ENCODE peak calls at places on chromosomes 4 and X, in ten cellular contexts. Z is uterus; N is upper lobe of left lung; Y is CD4-positive, alpha-beta T cell; B is CD8-positive, alpha-beta T cell; J is transverse colon; P is naive thymus-derived CD4-positive, alpha-beta T cell; X is pancreas; L is neuronal stem cell; Q is psoas muscle. R is an unnamed sample.

GRCh38 chr4:140252742-140253555 is 99.0 kb upstream of the MAML3 start:
- DNase-seq in Z (peak), N (peak), Y (peak), B (peak), J (peak), P (peak), X (peak), L (peak), Q (peak), R (peak)

GRCh38 chr4:57499786-57500185 is 389.6 kb upstream of the IGFBP7 start:
- DNase-seq in Z (no peak), N (no peak), Y (no peak), B (no peak), J (no peak), P (no peak), X (no peak), L (no peak), Q (no peak), R (no peak)

GRCh38 chr4:36841583-36842326 is 402.8 kb upstream of the NWD2 start:
- DNase-seq in Z (no peak), N (no peak), Y (no peak), B (no peak), J (no peak), P (no peak), X (no peak), L (no peak), Q (no peak), R (no peak)

GRCh38 chrX:65406532-65406931 is 128.1 kb downstream of the LAS1L start:
- DNase-seq in Z (no peak), N (no peak), Y (no peak), B (no peak), J (no peak), P (no peak), X (no peak), L (no peak), Q (no peak), R (no peak)

GRCh38 chr4:167234388-167234881 is at the start of gene SPOCK3:
- DNase-seq in Z (no peak), N (peak), Y (no peak), B (no peak), J (no peak), P (no peak), X (peak), L (peak), Q (peak), R (peak)

GRCh38 chr4:2248821-2249261 is 6.9 kb upstream of the HAUS3 start:
- DNase-seq in Z (no peak), N (peak), Y (no peak), B (no peak), J (no peak), P (no peak), X (peak), L (no peak), Q (peak), R (no peak)

GRCh38 chr4:75432683-75433082 is 81.5 kb downstream of the RCHY1 start:
- DNase-seq in Z (no peak), N (no peak), Y (no peak), B (no peak), J (no peak), P (no peak), X (no peak), L (no peak), Q (no peak), R (no peak)

GRCh38 chrX:81120936-81121351 is 80.8 kb downstream of the HMGN5 start:
- DNase-seq in Z (peak), N (peak), Y (no peak), B (no peak), J (peak), P (peak), X (peak), L (peak), Q (peak), R (peak)

GRCh38 chrX:135927897-135928296 is 34.4 kb downstream of the SAGE1 start:
- DNase-seq in Z (no peak), N (no peak), Y (no peak), B (no peak), J (no peak), P (no peak), X (no peak), L (no peak), Q (no peak), R (no peak)

GRCh38 chrX:40169193-40170086 is 71.7 kb upstream of the BCOR start:
- DNase-seq in Z (peak), N (peak), Y (peak), B (peak), J (peak), P (peak), X (peak), L (no peak), Q (peak), R (no peak)

GRCh38 chr4:19309365-19309764 is 942.3 kb upstream of the SLIT2 start:
- DNase-seq in Z (no peak), N (no peak), Y (no peak), B (no peak), J (no peak), P (no peak), X (no peak), L (no peak), Q (no peak), R (no peak)

GRCh38 chr4:25477251-25477650 is 100.2 kb downstream of the ANAPC4 start:
- DNase-seq in Z (no peak), N (no peak), Y (no peak), B (no peak), J (no peak), P (no peak), X (no peak), L (no peak), Q (no peak), R (no peak)

GRCh38 chrX:43313035-43313434 is 343.1 kb upstream of the MAOA start:
- DNase-seq in Z (no peak), N (no peak), Y (no peak), B (no peak), J (no peak), P (no peak), X (no peak), L (no peak), Q (no peak), R (no peak)

GRCh38 chr4:89894654-89895652 is at the start of gene MMRN1:
- DNase-seq in Z (no peak), N (no peak), Y (no peak), B (no peak), J (no peak), P (peak), X (no peak), L (no peak), Q (no peak), R (no peak)

GRCh38 chr4:168615294-168615693 is 118.4 kb downstream of the PALLD start:
- DNase-seq in Z (no peak), N (no peak), Y (no peak), B (no peak), J (no peak), P (no peak), X (no peak), L (peak), Q (no peak), R (no peak)

GRCh38 chr4:151674804-151675290 is 86.0 kb downstream of the GATB start:
- DNase-seq in Z (peak), N (peak), Y (no peak), B (no peak), J (peak), P (no peak), X (peak), L (no peak), Q (no peak), R (peak)

GRCh38 chrX:3526084-3526483 is 179.6 kb upstream of the MXRA5 start:
- DNase-seq in Z (no peak), N (no peak), Y (no peak), B (no peak), J (no peak), P (no peak), X (no peak), L (no peak), Q (no peak), R (no peak)

GRCh38 chr4:15469402-15470148 is at the start of gene CC2D2A:
- DNase-seq in Z (no peak), N (peak), Y (no peak), B (no peak), J (peak), P (no peak), X (no peak), L (peak), Q (no peak), R (no peak)

GRCh38 chr4:74423101-74423500 is 21.8 kb upstream of the AREG start:
- DNase-seq in Z (no peak), N (no peak), Y (no peak), B (no peak), J (no peak), P (no peak), X (no peak), L (no peak), Q (no peak), R (no peak)

GRCh38 chrX:125709532-125709931 is 389.9 kb downstream of the TEX13C start:
- DNase-seq in Z (no peak), N (no peak), Y (no peak), B (no peak), J (no peak), P (no peak), X (no peak), L (no peak), Q (no peak), R (no peak)

GRCh38 chr4:174928174-174928573 is 10.0 kb downstream of the ADAM29 start:
- DNase-seq in Z (no peak), N (no peak), Y (no peak), B (no peak), J (peak), P (no peak), X (no peak), L (no peak), Q (no peak), R (no peak)

GRCh38 chr4:3108211-3108610 is 33.7 kb downstream of the HTT start:
- DNase-seq in Z (no peak), N (no peak), Y (no peak), B (no peak), J (no peak), P (no peak), X (no peak), L (no peak), Q (no peak), R (no peak)

DNA sequence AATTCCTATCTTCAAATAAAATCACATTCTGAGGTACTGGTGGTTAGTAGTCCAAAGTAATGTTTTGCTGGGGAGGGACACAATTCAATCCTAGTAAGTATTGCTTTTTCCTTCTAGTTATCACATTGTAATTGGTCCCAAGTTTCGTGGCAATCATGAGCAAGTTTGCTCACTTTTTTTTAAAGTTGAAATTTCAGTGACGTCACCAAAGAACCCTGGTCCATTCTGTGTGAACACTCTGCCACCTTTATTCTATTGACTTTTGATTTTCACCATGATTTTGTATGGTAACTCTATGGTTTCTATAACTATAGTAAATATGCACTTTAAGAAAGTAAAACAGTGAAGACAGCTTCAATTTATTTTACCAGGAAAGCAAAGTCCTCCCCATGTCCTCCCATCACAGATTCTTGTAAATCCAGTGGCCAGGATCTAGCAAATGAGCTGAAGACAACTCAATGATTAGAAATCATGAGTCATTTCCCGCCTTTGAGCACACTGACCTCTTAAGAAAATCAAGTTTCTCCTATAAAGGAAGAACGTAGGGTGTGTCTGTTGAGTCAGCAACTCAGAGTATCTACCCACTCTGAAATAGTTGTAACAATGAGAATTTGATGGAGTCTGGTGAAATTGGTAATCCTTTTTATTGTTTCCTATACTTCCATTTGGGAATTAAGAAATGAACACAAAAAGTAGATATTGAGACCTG is 1306.6 kb upstream of the PABPC4L start:
- DNase-seq in Z (no peak), N (no peak), Y (no peak), B (no peak), J (no peak), P (no peak), X (no peak), L (no peak), Q (no peak), R (no peak)
- H3K27ac ChIP-seq in Z (no peak), N (no peak), Y (no peak), B (no peak), J (no peak), P (no peak), X (no peak), L (no peak), Q (no peak), R (no peak)

GRCh38 chrX:19658030-19658429 is 142.7 kb upstream of the MAP3K15 start:
- DNase-seq in Z (no peak), N (no peak), Y (no peak), B (no peak), J (no peak), P (no peak), X (no peak), L (no peak), Q (no peak), R (no peak)
- H3K27ac ChIP-seq in Z (no peak), N (no peak), Y (no peak), B (no peak), J (no peak), P (no peak), X (no peak), L (no peak), Q (no peak), R (no peak)

GRCh38 chr4:155688211-155688610 is 21.6 kb downstream of the GUCY1A1 start:
- DNase-seq in Z (no peak), N (no peak), Y (no peak), B (no peak), J (no peak), P (no peak), X (no peak), L (no peak), Q (no peak), R (no peak)

GRCh38 chr4:155690044-155690837 is 23.6 kb downstream of the GUCY1A1 start:
- DNase-seq in Z (no peak), N (no peak), Y (no peak), B (no peak), J (no peak), P (no peak), X (no peak), L (no peak), Q (no peak), R (no peak)

GRCh38 chr4:155687380-155687982 is 20.8 kb downstream of the GUCY1A1 start:
- DNase-seq in Z (no peak), N (no peak), Y (no peak), B (no peak), J (no peak), P (no peak), X (no peak), L (no peak), Q (no peak), R (no peak)

GRCh38 chr4:155679343-155679742 is 12.7 kb downstream of the GUCY1A1 start:
- DNase-seq in Z (peak), N (peak), Y (no peak), B (no peak), J (no peak), P (no peak), X (no peak), L (no peak), Q (no peak), R (no peak)

GRCh38 chr4:155684892-155685550 is 18.4 kb downstream of the GUCY1A1 start:
- DNase-seq in Z (no peak), N (no peak), Y (no peak), B (no peak), J (no peak), P (no peak), X (no peak), L (no peak), Q (no peak), R (no peak)
- H3K27ac ChIP-seq in Z (peak), N (peak), Y (no peak), B (no peak), J (no peak), P (no peak), X (no peak), L (no peak), Q (no peak), R (no peak)

DNA sequence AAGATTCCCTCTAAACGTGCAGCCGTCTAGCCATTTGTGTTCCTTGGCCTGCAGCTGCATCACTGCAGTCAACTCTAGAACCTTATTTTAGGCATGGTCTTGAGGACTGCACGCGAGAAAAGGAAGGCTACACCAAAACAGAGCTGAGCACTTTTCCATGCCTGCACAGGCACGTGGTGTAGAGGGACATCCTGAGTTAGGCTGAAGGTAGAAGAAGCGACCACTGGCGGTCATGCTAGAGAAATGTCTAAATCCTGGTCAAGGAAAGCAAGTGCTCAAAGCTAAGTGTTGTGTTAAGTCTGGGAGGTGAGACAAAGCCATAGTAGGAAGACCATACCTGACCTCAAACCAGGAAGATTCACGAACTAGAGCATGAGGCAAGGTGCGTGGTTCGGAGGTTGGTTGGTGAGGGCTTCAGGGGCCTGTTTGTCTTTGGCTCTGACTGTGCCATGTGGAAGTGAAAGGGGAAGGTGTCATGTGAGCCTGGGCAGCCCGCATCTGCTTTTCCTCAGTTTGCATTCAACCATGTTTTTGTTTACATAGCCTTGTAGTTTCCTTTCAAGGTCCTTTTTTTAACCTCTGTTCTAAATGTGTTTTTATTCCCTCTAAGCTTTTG is 203.8 kb downstream of the AASDH start:
- DNase-seq in Z (no peak), N (no peak), Y (no peak), B (no peak), J (no peak), P (no peak), X (no peak), L (no peak), Q (no peak), R (no peak)
- H3K27ac ChIP-seq in Z (no peak), N (no peak), Y (no peak), B (no peak), J (no peak), P (no peak), X (no peak), L (no peak), Q (no peak), R (no peak)

GRCh38 chrX:48472851-48473717 is 2.9 kb upstream of the FTSJ1 start:
- DNase-seq in Z (no peak), N (no peak), Y (no peak), B (no peak), J (no peak), P (no peak), X (no peak), L (no peak), Q (no peak), R (no peak)
- H3K27ac ChIP-seq in Z (no peak), N (no peak), Y (no peak), B (no peak), J (no peak), P (no peak), X (peak), L (peak), Q (no peak), R (no peak)

GRCh38 chr4:112290341-112290740 is 4.6 kb upstream of the TIFA start:
- DNase-seq in Z (no peak), N (no peak), Y (no peak), B (no peak), J (no peak), P (no peak), X (no peak), L (no peak), Q (no peak), R (no peak)
- H3K27ac ChIP-seq in Z (no peak), N (no peak), Y (no peak), B (no peak), J (no peak), P (no peak), X (no peak), L (no peak), Q (no peak), R (no peak)

GRCh38 chr4:61924131-61924530 is 724.0 kb downstream of the ADGRL3 start:
- DNase-seq in Z (no peak), N (no peak), Y (no peak), B (no peak), J (no peak), P (no peak), X (no peak), L (no peak), Q (no peak), R (no peak)

GRCh38 chr4:61921890-61922289 is 721.8 kb downstream of the ADGRL3 start:
- DNase-seq in Z (no peak), N (no peak), Y (no peak), B (no peak), J (no peak), P (no peak), X (no peak), L (no peak), Q (no peak), R (no peak)

GRCh38 chr4:61918507-61919462 is 718.7 kb downstream of the ADGRL3 start:
- DNase-seq in Z (no peak), N (no peak), Y (no peak), B (no peak), J (no peak), P (no peak), X (no peak), L (peak), Q (no peak), R (no peak)

GRCh38 chr4:61922766-61923165 is 722.6 kb downstream of the ADGRL3 start:
- DNase-seq in Z (no peak), N (no peak), Y (no peak), B (no peak), J (no peak), P (no peak), X (no peak), L (no peak), Q (no peak), R (no peak)

GRCh38 chr4:61923179-61923578 is 723.1 kb downstream of the ADGRL3 start:
- DNase-seq in Z (no peak), N (no peak), Y (no peak), B (no peak), J (no peak), P (no peak), X (no peak), L (no peak), Q (no peak), R (no peak)
- H3K27ac ChIP-seq in Z (no peak), N (no peak), Y (no peak), B (no peak), J (no peak), P (no peak), X (no peak), L (no peak), Q (no peak), R (no peak)

DNA sequence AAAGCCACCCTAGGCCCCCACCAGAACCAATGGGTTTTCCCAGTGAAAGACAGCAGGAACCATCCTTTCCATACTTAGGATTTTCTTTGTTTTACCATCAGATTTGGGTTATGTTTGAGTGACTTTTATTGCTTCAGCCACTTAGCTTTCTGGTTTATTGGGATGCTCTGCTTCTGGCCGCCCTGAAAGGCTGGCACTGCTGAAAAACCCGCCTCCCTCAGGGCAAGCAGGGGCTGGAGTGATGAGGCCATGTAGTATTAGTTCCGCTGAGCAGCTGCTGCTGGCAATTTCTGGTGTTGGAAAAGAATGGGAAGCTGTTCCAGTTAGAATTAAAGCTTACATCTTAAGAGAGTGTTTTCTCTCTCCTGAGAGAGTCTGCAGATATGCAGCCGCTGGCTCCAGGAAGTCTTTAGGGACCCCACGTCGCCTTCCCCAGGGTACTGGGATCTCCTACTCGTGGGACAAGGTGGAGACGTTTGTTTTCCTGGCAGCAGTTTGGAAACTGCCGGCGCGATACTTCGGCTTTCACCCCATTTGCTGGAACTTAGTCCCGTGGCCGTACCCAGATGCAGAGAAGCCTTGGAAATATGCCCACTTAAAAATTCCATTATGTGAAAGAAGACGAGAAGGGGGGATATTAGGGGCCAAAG is 72.4 kb downstream of the TMEM131L start:
- DNase-seq in Z (peak), N (peak), Y (no peak), B (no peak), J (no peak), P (no peak), X (peak), L (no peak), Q (no peak), R (no peak)
- H3K27ac ChIP-seq in Z (peak), N (peak), Y (no peak), B (no peak), J (peak), P (peak), X (peak), L (no peak), Q (peak), R (peak)

GRCh38 chr4:16897991-16898827 is at the start of gene LDB2:
- DNase-seq in Z (peak), N (no peak), Y (no peak), B (no peak), J (peak), P (no peak), X (no peak), L (peak), Q (peak), R (no peak)
- H3K27ac ChIP-seq in Z (peak), N (peak), Y (no peak), B (no peak), J (peak), P (no peak), X (peak), L (peak), Q (peak), R (peak)

R was measured in substantia nigra.